ENCODE peak calls at places on chromosomes 16 and 17, in four cellular contexts. W is HepG2, G is GM12878, J is H1. Q is an unnamed sample.

GRCh38 chr17:73278465-73279453 is 17.1 kb upstream of the CPSF4L start:
- DNase-seq in W (no peak), G (no peak), J (no peak), Q (no peak)

GRCh38 chr16:50399411-50399810 is 30.6 kb upstream of the BRD7 start:
- DNase-seq in W (no peak), G (no peak), J (no peak), Q (no peak)

GRCh38 chr17:57935833-57936807 is 19.1 kb downstream of the CUEDC1 start:
- DNase-seq in W (peak; percentile 80), G (no peak), J (no peak), Q (no peak)

GRCh38 chr17:79851461-79851817 is 12.2 kb upstream of the CBX4 start:
- DNase-seq in W (no peak), G (no peak), J (no peak), Q (no peak)

GRCh38 chr17:27408891-27409290 is 47.4 kb upstream of the KSR1 start:
- DNase-seq in W (no peak), G (no peak), J (no peak), Q (no peak)

GRCh38 chr16:83781-84615 is 6.0 kb downstream of the MPG start:
- DNase-seq in W (no peak), G (no peak), J (no peak), Q (no peak)

GRCh38 chr17:74756891-74757290 is 8.5 kb downstream of the NHERF1 start:
- DNase-seq in W (no peak), G (no peak), J (no peak), Q (no peak)

GRCh38 chr16:88651276-88651988 is 579 bp upstream of the CYBA start:
- DNase-seq in W (peak; percentile 94), G (peak; percentile 92), J (no peak), Q (no peak)

GRCh38 chr17:19380551-19381284 is 2.4 kb downstream of the MAPK7 start:
- DNase-seq in W (no peak), G (no peak), J (no peak), Q (no peak)

GRCh38 chr16:23432176-23433128 is 20.5 kb downstream of the COG7 start:
- DNase-seq in W (peak; percentile 46), G (no peak), J (no peak), Q (peak; percentile 47)

GRCh38 chr17:33039874-33040273 is 48.2 kb downstream of the SPACA3 start:
- DNase-seq in W (no peak), G (no peak), J (no peak), Q (no peak)

GRCh38 chr16:13957197-13958078 is 37.5 kb downstream of the ERCC4 start:
- DNase-seq in W (peak; percentile 94), G (peak; percentile 56), J (no peak), Q (no peak)

GRCh38 chr17:76716146-76716833 is 5.5 kb upstream of the MXRA7 start:
- DNase-seq in W (no peak), G (no peak), J (no peak), Q (no peak)

GRCh38 chr16:729768-730665 is 3.1 kb downstream of the HAGHL start:
- DNase-seq in W (no peak), G (no peak), J (no peak), Q (no peak)

GRCh38 chr17:79777166-79777843 is 643 bp upstream of the CBX2 start:
- DNase-seq in W (peak; percentile 46), G (no peak), J (peak; percentile 87), Q (peak; percentile 49)

GRCh38 chr17:45743626-45744326 is 40.3 kb upstream of the CRHR1 start:
- DNase-seq in W (no peak), G (no peak), J (no peak), Q (no peak)

GRCh38 chr16:28990375-28991040 is 5.7 kb downstream of the LAT start:
- DNase-seq in W (no peak), G (no peak), J (no peak), Q (no peak)

GRCh38 chr17:75814900-75815373 is 29.3 kb downstream of the UNC13D start:
- DNase-seq in W (no peak), G (no peak), J (no peak), Q (no peak)

GRCh38 chr17:34798581-34798980 is 162.7 kb downstream of the CCT6B start:
- DNase-seq in W (no peak), G (no peak), J (no peak), Q (peak; percentile 76)

GRCh38 chr16:11497329-11497805 is 89.4 kb downstream of the LITAF start:
- DNase-seq in W (peak; percentile 66), G (peak; percentile 37), J (peak; percentile 67), Q (no peak)

GRCh38 chr17:75980188-75981018 is 1.4 kb downstream of the TEN1 start:
- DNase-seq in W (no peak), G (no peak), J (no peak), Q (no peak)

GRCh38 chr17:10210151-10210574 is 11.8 kb upstream of the GAS7 start:
- DNase-seq in W (no peak), G (no peak), J (peak; percentile 48), Q (no peak)

GRCh38 chr17:79144090-79144610 is 69.5 kb downstream of the ENGASE start:
- DNase-seq in W (no peak), G (no peak), J (no peak), Q (no peak)

GRCh38 chr16:30374538-30374937 is at the start of gene MYL11:
- DNase-seq in W (no peak), G (no peak), J (no peak), Q (no peak)
- H3K4me3 ChIP-seq in W (no peak within 1 kb of the TSS), G (no peak within 1 kb of the TSS), J (no peak within 1 kb of the TSS), Q (no peak within 1 kb of the TSS)

GRCh38 chr16:24731722-24732419 is 2.4 kb downstream of the TNRC6A start:
- DNase-seq in W (peak; percentile 83), G (no peak), J (no peak), Q (no peak)
- TF ChIP-seq ZNF274 in W (no peak), G (no peak), J (no peak), Q (no peak)

GRCh38 chr16:79431923-79432322 is 168.6 kb downstream of the MAF start:
- DNase-seq in W (no peak), G (no peak), J (no peak), Q (no peak)

GRCh38 chr16:79434097-79434496 is 166.4 kb downstream of the MAF start:
- DNase-seq in W (no peak), G (no peak), J (no peak), Q (no peak)

GRCh38 chr16:79429276-79430128 is 171.0 kb downstream of the MAF start:
- DNase-seq in W (no peak), G (no peak), J (no peak), Q (no peak)

GRCh38 chr16:79426663-79427062 is 173.9 kb downstream of the MAF start:
- DNase-seq in W (no peak), G (no peak), J (no peak), Q (no peak)

GRCh38 chr16:79430129-79430789 is 170.3 kb downstream of the MAF start:
- DNase-seq in W (no peak), G (no peak), J (no peak), Q (no peak)
- TF ChIP-seq SUZ12 in W (no peak), G (no peak), J (no peak), Q (no peak)

DNA sequence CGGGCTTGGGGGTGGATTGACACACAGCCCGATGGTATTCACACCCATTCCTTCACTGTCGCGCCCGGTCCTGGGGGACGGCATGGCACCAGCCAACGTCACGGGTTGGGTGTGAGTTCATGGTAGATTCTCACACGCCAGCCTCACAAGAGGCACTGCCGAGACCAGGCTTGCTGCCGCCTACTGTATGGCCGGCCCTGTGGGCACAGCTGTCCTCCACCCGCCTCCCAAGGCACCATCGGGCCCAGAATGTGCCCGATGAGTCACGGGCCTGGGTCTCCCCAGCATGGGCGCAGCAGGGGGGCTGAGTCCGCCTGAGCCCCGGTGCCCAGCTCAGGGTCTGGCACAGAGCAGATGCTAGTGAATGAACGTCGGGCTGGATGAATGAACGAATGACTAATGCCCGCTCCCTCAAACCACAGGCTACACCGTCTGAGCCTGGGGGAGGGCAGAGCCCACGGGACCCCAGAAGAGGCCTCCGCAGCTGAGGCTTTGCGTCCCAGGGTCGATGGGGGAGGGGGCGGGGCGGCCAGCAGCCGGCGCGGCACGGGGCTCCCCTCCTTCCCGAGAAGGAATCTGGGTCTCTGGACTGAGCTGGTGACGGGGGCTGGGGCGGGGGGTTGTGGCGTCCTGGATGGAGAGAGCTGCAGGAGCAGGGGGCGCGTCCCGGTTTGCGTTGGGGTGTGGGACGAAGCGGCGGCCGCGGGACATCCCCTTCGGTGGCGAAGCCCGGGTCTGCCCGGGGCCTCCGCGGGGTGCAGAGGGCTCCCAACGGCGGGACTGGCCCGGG is 829 bp downstream of the PITPNM3 start:
- DNase-seq in W (no peak), G (no peak), J (peak; percentile 67), Q (no peak)
- H3K4me3 ChIP-seq in W (peak overlapping the region; percentile 59), G (no peak overlapping the region), J (peak overlapping the region; percentile 45), Q (peak overlapping the region; percentile 57)

GRCh38 chr17:42118545-42118944 is 2.6 kb downstream of the KAT2A start:
- DNase-seq in W (peak; percentile 52), G (no peak), J (peak; percentile 66), Q (no peak)
- TF ChIP-seq ZNF274 in W (no peak), G (no peak), J (no peak), Q (no peak)

GRCh38 chr17:49577651-49577935 is 1.9 kb downstream of the NXPH3 start:
- DNase-seq in W (no peak), G (no peak), J (no peak), Q (no peak)

GRCh38 chr17:49579522-49579921 is 3.9 kb downstream of the NXPH3 start:
- DNase-seq in W (no peak), G (no peak), J (no peak), Q (no peak)

GRCh38 chr17:49578963-49579500 is 3.4 kb downstream of the NXPH3 start:
- DNase-seq in W (no peak), G (no peak), J (no peak), Q (no peak)

GRCh38 chr17:49576906-49577650 is 1.4 kb downstream of the NXPH3 start:
- DNase-seq in W (no peak), G (no peak), J (no peak), Q (no peak)

GRCh38 chr17:49577978-49578893 is 2.6 kb downstream of the NXPH3 start:
- DNase-seq in W (no peak), G (no peak), J (no peak), Q (no peak)
- TF ChIP-seq SUZ12 in W (no peak), G (no peak), J (no peak), Q (no peak)

DNA sequence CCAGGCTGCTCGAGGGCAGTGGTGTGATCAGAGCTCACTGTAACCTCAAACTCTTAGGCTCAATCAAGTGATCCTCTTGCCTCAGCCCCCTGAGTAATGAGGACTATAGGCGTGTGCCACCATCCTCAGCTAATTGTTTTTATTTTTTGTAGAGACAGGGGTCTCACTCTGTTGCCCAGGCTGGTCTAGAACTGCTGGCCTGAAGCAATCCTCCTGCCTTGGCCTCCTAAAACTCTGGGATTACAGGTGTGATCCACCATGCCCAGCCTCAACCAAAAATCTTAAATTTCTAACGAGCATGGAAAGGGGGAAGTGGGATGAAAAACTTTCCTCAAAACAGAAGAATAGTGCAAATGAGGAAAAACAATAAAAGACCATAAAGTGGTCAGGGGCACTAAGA is 92.8 kb downstream of the CDC27 start:
- DNase-seq in W (no peak), G (no peak), J (no peak), Q (no peak)
- H3K4me3 ChIP-seq in W (no peak overlapping the region), G (no peak overlapping the region), J (no peak overlapping the region), Q (no peak overlapping the region)

GRCh38 chr17:54085934-54086333 is 263.2 kb downstream of the KIF2B start:
- DNase-seq in W (no peak), G (no peak), J (no peak), Q (peak; percentile 52)
- TF ChIP-seq ZNF274 in W (no peak), G (no peak), J (no peak), Q (no peak)

GRCh38 chr17:8941520-8941919 is 24.0 kb downstream of the PIK3R5 start:
- DNase-seq in W (no peak), G (no peak), J (no peak), Q (no peak)
- TF ChIP-seq SUZ12 in W (no peak), G (no peak), J (no peak), Q (no peak)